ENCODE peak calls at places on chromosomes 4 and X, in six cellular contexts. One of them, this sample, is unnamed.

GRCh38 chrX:49165901-49166881 is 3.6 kb downstream of the MAGIX start:
- DNase-seq in tibial nerve: peak; percentile 36
- DNase-seq in lower lobe of right lung: peak; percentile 86
- DNase-seq in brain microvascular endothelial cell: peak; percentile 58
- DNase-seq in PC-9: no peak
- DNase-seq in ovary: peak; percentile 81
- DNase-seq in this sample: peak; percentile 96

GRCh38 chrX:3257471-3257870 is 89.0 kb downstream of the MXRA5 start:
- DNase-seq in tibial nerve: no peak
- DNase-seq in lower lobe of right lung: no peak
- DNase-seq in brain microvascular endothelial cell: no peak
- DNase-seq in PC-9: no peak
- DNase-seq in ovary: no peak
- DNase-seq in this sample: no peak

GRCh38 chrX:29435396-29435795 is 780.0 kb upstream of the MAGEB2 start:
- DNase-seq in tibial nerve: no peak
- DNase-seq in lower lobe of right lung: no peak
- DNase-seq in brain microvascular endothelial cell: no peak
- DNase-seq in PC-9: no peak
- DNase-seq in ovary: no peak
- DNase-seq in this sample: no peak

GRCh38 chr4:139694522-139694921 is 28.9 kb downstream of the MGST2 start:
- DNase-seq in tibial nerve: no peak
- DNase-seq in lower lobe of right lung: no peak
- DNase-seq in brain microvascular endothelial cell: no peak
- DNase-seq in PC-9: no peak
- DNase-seq in ovary: no peak
- DNase-seq in this sample: no peak

GRCh38 chr4:121950680-121951569 is 935 bp downstream of the TRPC3 start:
- DNase-seq in tibial nerve: no peak
- DNase-seq in lower lobe of right lung: peak; percentile 55
- DNase-seq in brain microvascular endothelial cell: no peak
- DNase-seq in PC-9: no peak
- DNase-seq in ovary: no peak
- DNase-seq in this sample: peak; percentile 82

GRCh38 chr4:95572304-95572991 is 23.7 kb upstream of the UNC5C start:
- DNase-seq in tibial nerve: peak; percentile 17
- DNase-seq in lower lobe of right lung: peak; percentile 70
- DNase-seq in brain microvascular endothelial cell: peak; percentile 60
- DNase-seq in PC-9: peak; percentile 54
- DNase-seq in ovary: no peak
- DNase-seq in this sample: no peak

GRCh38 chr4:4960574-4960973 is 58.7 kb downstream of the CYTL1 start:
- DNase-seq in tibial nerve: no peak
- DNase-seq in lower lobe of right lung: no peak
- DNase-seq in brain microvascular endothelial cell: no peak
- DNase-seq in PC-9: no peak
- DNase-seq in ovary: no peak
- DNase-seq in this sample: no peak

GRCh38 chr4:152983774-152984411 is 47.8 kb downstream of the FHDC1 start:
- DNase-seq in tibial nerve: no peak
- DNase-seq in lower lobe of right lung: no peak
- DNase-seq in brain microvascular endothelial cell: peak; percentile 56
- DNase-seq in PC-9: peak; percentile 77
- DNase-seq in ovary: no peak
- DNase-seq in this sample: no peak

GRCh38 chr4:67871867-67872266 is 11.9 kb downstream of the TMPRSS11D start:
- DNase-seq in tibial nerve: no peak
- DNase-seq in lower lobe of right lung: no peak
- DNase-seq in brain microvascular endothelial cell: peak; percentile 39
- DNase-seq in PC-9: no peak
- DNase-seq in ovary: no peak
- DNase-seq in this sample: peak; percentile 78

GRCh38 chr4:6121941-6122340 is 78.4 kb downstream of the JAKMIP1 start:
- DNase-seq in tibial nerve: no peak
- DNase-seq in lower lobe of right lung: no peak
- DNase-seq in brain microvascular endothelial cell: no peak
- DNase-seq in PC-9: no peak
- DNase-seq in ovary: no peak
- DNase-seq in this sample: no peak

GRCh38 chrX:17500145-17500579 is 125.2 kb downstream of the NHS start:
- DNase-seq in tibial nerve: no peak
- DNase-seq in lower lobe of right lung: no peak
- DNase-seq in brain microvascular endothelial cell: peak; percentile 79
- DNase-seq in PC-9: peak; percentile 93
- DNase-seq in ovary: no peak
- DNase-seq in this sample: no peak

GRCh38 chrX:68947882-68948605 is 119.2 kb downstream of the EFNB1 start:
- DNase-seq in tibial nerve: no peak
- DNase-seq in lower lobe of right lung: no peak
- DNase-seq in brain microvascular endothelial cell: no peak
- DNase-seq in PC-9: no peak
- DNase-seq in ovary: no peak
- DNase-seq in this sample: no peak

GRCh38 chr4:37891221-37892159 is 606 bp downstream of the TBC1D1 start:
- DNase-seq in tibial nerve: no peak
- DNase-seq in lower lobe of right lung: peak; percentile 57
- DNase-seq in brain microvascular endothelial cell: no peak
- DNase-seq in PC-9: no peak
- DNase-seq in ovary: peak; percentile 30
- DNase-seq in this sample: peak; percentile 81

GRCh38 chr4:95255396-95256107 is 293.2 kb downstream of the UNC5C start:
- DNase-seq in tibial nerve: no peak
- DNase-seq in lower lobe of right lung: no peak
- DNase-seq in brain microvascular endothelial cell: peak; percentile 77
- DNase-seq in PC-9: no peak
- DNase-seq in ovary: no peak
- DNase-seq in this sample: peak; percentile 90

GRCh38 chrX:39409246-39409917 is 608.1 kb downstream of the MID1IP1 start:
- DNase-seq in tibial nerve: no peak
- DNase-seq in lower lobe of right lung: no peak
- DNase-seq in brain microvascular endothelial cell: no peak
- DNase-seq in PC-9: no peak
- DNase-seq in ovary: no peak
- DNase-seq in this sample: no peak

GRCh38 chr4:41532880-41533279 is 5.1 kb upstream of the LIMCH1 start:
- DNase-seq in tibial nerve: no peak
- DNase-seq in lower lobe of right lung: no peak
- DNase-seq in brain microvascular endothelial cell: no peak
- DNase-seq in PC-9: no peak
- DNase-seq in ovary: no peak
- DNase-seq in this sample: no peak

GRCh38 chrX:123093792-123094191 is 90.3 kb upstream of the GRIA3 start:
- DNase-seq in tibial nerve: no peak
- DNase-seq in lower lobe of right lung: no peak
- DNase-seq in brain microvascular endothelial cell: no peak
- DNase-seq in PC-9: no peak
- DNase-seq in ovary: no peak
- DNase-seq in this sample: no peak

GRCh38 chrX:97102938-97103337 is 219.2 kb downstream of the RPA4 start:
- DNase-seq in tibial nerve: no peak
- DNase-seq in lower lobe of right lung: no peak
- DNase-seq in brain microvascular endothelial cell: no peak
- DNase-seq in PC-9: no peak
- DNase-seq in ovary: no peak
- DNase-seq in this sample: no peak

GRCh38 chr4:1214101-1215095 is 34.5 kb downstream of the CTBP1 start:
- DNase-seq in tibial nerve: no peak
- DNase-seq in lower lobe of right lung: no peak
- DNase-seq in brain microvascular endothelial cell: no peak
- DNase-seq in PC-9: no peak
- DNase-seq in ovary: no peak
- DNase-seq in this sample: no peak

GRCh38 chr4:1216076-1216614 is 32.8 kb downstream of the CTBP1 start:
- DNase-seq in tibial nerve: no peak
- DNase-seq in lower lobe of right lung: no peak
- DNase-seq in brain microvascular endothelial cell: no peak
- DNase-seq in PC-9: no peak
- DNase-seq in ovary: no peak
- DNase-seq in this sample: no peak

GRCh38 chr4:1217366-1217765 is 31.6 kb downstream of the CTBP1 start:
- DNase-seq in tibial nerve: no peak
- DNase-seq in lower lobe of right lung: no peak
- DNase-seq in brain microvascular endothelial cell: no peak
- DNase-seq in PC-9: no peak
- DNase-seq in ovary: no peak
- DNase-seq in this sample: no peak

GRCh38 chr4:1216869-1217294 is 32.0 kb downstream of the CTBP1 start:
- DNase-seq in tibial nerve: no peak
- DNase-seq in lower lobe of right lung: no peak
- DNase-seq in brain microvascular endothelial cell: no peak
- DNase-seq in PC-9: no peak
- DNase-seq in ovary: no peak
- DNase-seq in this sample: no peak

DNA sequence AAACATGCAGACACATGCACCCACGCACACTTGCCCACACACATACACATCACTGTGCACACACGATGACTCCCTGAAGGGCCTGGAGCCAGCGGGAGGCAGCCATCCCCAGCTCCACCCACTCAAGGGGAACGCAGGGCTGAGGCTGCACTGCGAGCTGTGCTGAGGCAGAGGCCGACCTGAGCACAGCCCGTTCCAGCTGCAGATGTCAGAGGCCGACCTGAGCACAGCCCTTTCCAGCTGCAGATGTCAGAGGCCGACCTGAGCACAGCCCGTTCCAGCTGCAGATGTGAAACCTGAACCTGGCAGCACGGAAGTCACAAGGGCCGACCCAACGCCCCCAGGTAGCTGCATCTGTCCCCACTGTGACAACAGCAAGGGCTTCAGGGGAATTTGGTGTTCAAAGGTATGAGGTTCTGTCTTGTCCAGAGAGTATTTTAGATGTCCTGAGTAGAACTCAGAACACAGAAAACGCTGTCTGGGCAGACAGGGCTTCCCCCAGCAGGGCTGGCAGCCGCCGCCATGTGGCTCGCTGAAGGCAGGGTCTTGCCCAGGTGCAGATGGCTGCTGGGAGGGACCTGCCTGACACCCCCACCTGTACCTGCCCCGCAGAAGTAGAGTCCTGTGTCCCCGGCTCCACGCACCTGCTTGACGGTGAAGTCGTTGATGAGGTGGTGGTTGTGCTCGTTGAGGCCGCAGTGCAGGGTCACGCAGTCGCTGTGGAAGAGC is 33.4 kb downstream of the CTBP1 start:
- DNase-seq in tibial nerve: peak; percentile 41
- DNase-seq in lower lobe of right lung: no peak
- DNase-seq in brain microvascular endothelial cell: no peak
- DNase-seq in PC-9: no peak
- DNase-seq in ovary: peak; percentile 70
- DNase-seq in this sample: no peak
- H3K36me3 ChIP-seq in tibial nerve: peaks cover 15% of the 10 kb centered on the region
- H3K36me3 ChIP-seq in lower lobe of right lung: peaks cover 71% of the 10 kb centered on the region
- H3K36me3 ChIP-seq in brain microvascular endothelial cell: peaks cover 50% of the 10 kb centered on the region
- H3K36me3 ChIP-seq in PC-9: no peaks in the 10 kb centered on the region
- H3K36me3 ChIP-seq in ovary: no peaks in the 10 kb centered on the region
- H3K36me3 ChIP-seq in this sample: peaks cover 51% of the 10 kb centered on the region

GRCh38 chrX:52979993-52980392 is 21.7 kb upstream of the FAM156A start:
- DNase-seq in tibial nerve: no peak
- DNase-seq in lower lobe of right lung: no peak
- DNase-seq in brain microvascular endothelial cell: no peak
- DNase-seq in PC-9: no peak
- DNase-seq in ovary: no peak
- DNase-seq in this sample: no peak

GRCh38 chrX:52979568-52979967 is 21.2 kb upstream of the FAM156A start:
- DNase-seq in tibial nerve: no peak
- DNase-seq in lower lobe of right lung: no peak
- DNase-seq in brain microvascular endothelial cell: no peak
- DNase-seq in PC-9: no peak
- DNase-seq in ovary: peak; percentile 28
- DNase-seq in this sample: no peak

GRCh38 chrX:52988985-52989917 is 30.9 kb upstream of the FAM156A start:
- DNase-seq in tibial nerve: no peak
- DNase-seq in lower lobe of right lung: no peak
- DNase-seq in brain microvascular endothelial cell: no peak
- DNase-seq in PC-9: peak; percentile 48
- DNase-seq in ovary: no peak
- DNase-seq in this sample: no peak

DNA sequence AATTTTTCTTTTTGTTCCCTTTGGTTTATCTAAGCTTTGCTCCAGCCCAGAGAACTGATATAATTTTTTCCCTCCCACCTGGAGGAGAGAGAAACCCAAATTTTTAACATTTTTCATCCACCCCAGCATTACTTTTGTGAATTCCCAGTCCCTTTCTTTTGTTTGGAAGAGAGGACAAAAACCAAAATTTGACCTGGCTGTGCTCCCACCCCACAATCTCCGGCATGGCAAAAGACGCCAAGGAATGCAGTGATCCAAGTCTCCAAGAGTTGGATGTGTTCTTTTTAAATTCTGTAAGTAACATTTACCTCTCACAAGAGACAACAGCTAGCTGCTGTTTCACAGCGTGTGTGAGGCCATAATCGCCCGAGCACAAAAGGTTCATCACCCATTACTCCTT is 25.2 kb upstream of the FAM156A start:
- DNase-seq in tibial nerve: no peak
- DNase-seq in lower lobe of right lung: no peak
- DNase-seq in brain microvascular endothelial cell: no peak
- DNase-seq in PC-9: no peak
- DNase-seq in ovary: no peak
- DNase-seq in this sample: no peak
- H3K27ac ChIP-seq in tibial nerve: peak overlapping the region; percentile 62
- H3K27ac ChIP-seq in lower lobe of right lung: no peak overlapping the region
- H3K27ac ChIP-seq in brain microvascular endothelial cell: peak overlapping the region; percentile 53
- H3K27ac ChIP-seq in PC-9: no peak overlapping the region
- H3K27ac ChIP-seq in ovary: no peak overlapping the region
- H3K27ac ChIP-seq in this sample: peak overlapping the region; percentile 42

GRCh38 chr4:125401784-125402183 is 87.0 kb downstream of the FAT4 start:
- DNase-seq in tibial nerve: no peak
- DNase-seq in lower lobe of right lung: no peak
- DNase-seq in brain microvascular endothelial cell: no peak
- DNase-seq in PC-9: no peak
- DNase-seq in ovary: no peak
- DNase-seq in this sample: no peak
- TF ChIP-seq CTCF in tibial nerve: no peak
- TF ChIP-seq CTCF in lower lobe of right lung: no peak
- TF ChIP-seq CTCF in brain microvascular endothelial cell: no peak
- TF ChIP-seq CTCF in PC-9: no peak
- TF ChIP-seq CTCF in ovary: no peak
- TF ChIP-seq CTCF in this sample: no peak

GRCh38 chr4:770022-770421 is 55.9 kb downstream of the CPLX1 start:
- DNase-seq in tibial nerve: no peak
- DNase-seq in lower lobe of right lung: peak; percentile 23
- DNase-seq in brain microvascular endothelial cell: no peak
- DNase-seq in PC-9: no peak
- DNase-seq in ovary: no peak
- DNase-seq in this sample: peak; percentile 81

GRCh38 chr4:773214-773613 is 52.7 kb downstream of the CPLX1 start:
- DNase-seq in tibial nerve: no peak
- DNase-seq in lower lobe of right lung: peak; percentile 39
- DNase-seq in brain microvascular endothelial cell: no peak
- DNase-seq in PC-9: no peak
- DNase-seq in ovary: no peak
- DNase-seq in this sample: no peak

GRCh38 chr4:771464-771863 is 54.5 kb downstream of the CPLX1 start:
- DNase-seq in tibial nerve: no peak
- DNase-seq in lower lobe of right lung: peak; percentile 38
- DNase-seq in brain microvascular endothelial cell: no peak
- DNase-seq in PC-9: no peak
- DNase-seq in ovary: no peak
- DNase-seq in this sample: peak; percentile 69

GRCh38 chr4:772118-772517 is 53.8 kb downstream of the CPLX1 start:
- DNase-seq in tibial nerve: no peak
- DNase-seq in lower lobe of right lung: no peak
- DNase-seq in brain microvascular endothelial cell: no peak
- DNase-seq in PC-9: no peak
- DNase-seq in ovary: no peak
- DNase-seq in this sample: peak; percentile 43

GRCh38 chr4:772776-773175 is 53.2 kb downstream of the CPLX1 start:
- DNase-seq in tibial nerve: no peak
- DNase-seq in lower lobe of right lung: peak; percentile 15
- DNase-seq in brain microvascular endothelial cell: no peak
- DNase-seq in PC-9: no peak
- DNase-seq in ovary: no peak
- DNase-seq in this sample: peak; percentile 76
- H3K36me3 ChIP-seq in tibial nerve: no peaks in the 10 kb centered on the region
- H3K36me3 ChIP-seq in lower lobe of right lung: peaks cover 77% of the 10 kb centered on the region
- H3K36me3 ChIP-seq in brain microvascular endothelial cell: peaks cover 60% of the 10 kb centered on the region
- H3K36me3 ChIP-seq in PC-9: peaks cover 36% of the 10 kb centered on the region
- H3K36me3 ChIP-seq in ovary: no peaks in the 10 kb centered on the region
- H3K36me3 ChIP-seq in this sample: peaks cover 71% of the 10 kb centered on the region

This sample was measured in osteoblast.